ENCODE peak calls at places on chromosomes 1 and 21, in five cellular contexts. H is putamen, I is left cardiac atrium, V is lung microvascular endothelial cell, Q is anterior cingulate cortex. P is an unnamed sample.

GRCh38 chr1:244835276-244836134 is at the start of gene COX20:
- DNase-seq in H (peak; percentile 94), I (peak; percentile 94), V (peak; percentile 97), Q (peak; percentile 91), P (peak; percentile 97)

GRCh38 chr1:184272178-184272866 is 114.5 kb upstream of the C1orf21 start:
- DNase-seq in H (no peak), I (no peak), V (peak; percentile 87), Q (no peak), P (no peak)

GRCh38 chr1:152752225-152752624 is 5.6 kb upstream of the KPRP start:
- DNase-seq in H (no peak), I (no peak), V (no peak), Q (no peak), P (no peak)

GRCh38 chr1:169099561-169099960 is 6.9 kb upstream of the ATP1B1 start:
- DNase-seq in H (no peak), I (no peak), V (no peak), Q (no peak), P (no peak)

GRCh38 chr1:32813941-32814739 is 3.0 kb downstream of the YARS1 start:
- DNase-seq in H (no peak), I (no peak), V (no peak), Q (no peak), P (no peak)

GRCh38 chr1:151773698-151774097 is 10.4 kb upstream of the MRPL9 start:
- DNase-seq in H (peak; percentile 81), I (no peak), V (no peak), Q (no peak), P (no peak)

GRCh38 chr1:150221552-150221951 is 14.4 kb downstream of the ANP32E start:
- DNase-seq in H (no peak), I (no peak), V (peak; percentile 22), Q (no peak), P (no peak)

GRCh38 chr1:148388260-148389026 is 94.7 kb downstream of the PPIAL4G start:
- DNase-seq in H (peak; percentile 93), I (peak; percentile 91), V (peak; percentile 75), Q (peak; percentile 86), P (peak; percentile 97)

GRCh38 chr1:187306671-187307415 is 478.1 kb downstream of the PLA2G4A start:
- DNase-seq in H (no peak), I (no peak), V (no peak), Q (no peak), P (no peak)

GRCh38 chr1:110462964-110463363 is 12.0 kb downstream of the PROK1 start:
- DNase-seq in H (no peak), I (no peak), V (no peak), Q (no peak), P (no peak)

GRCh38 chr1:206854401-206855129 is 10.9 kb upstream of the IL20 start:
- DNase-seq in H (no peak), I (no peak), V (no peak), Q (no peak), P (no peak)

GRCh38 chr21:43025636-43026180 is 49.9 kb downstream of the CBS start:
- DNase-seq in H (no peak), I (no peak), V (peak; percentile 41), Q (no peak), P (no peak)

GRCh38 chr1:111220302-111220890 is 7.1 kb upstream of the CHI3L2 start:
- DNase-seq in H (no peak), I (no peak), V (no peak), Q (no peak), P (no peak)

GRCh38 chr1:14570514-14570913 is 28.0 kb upstream of the KAZN start:
- DNase-seq in H (no peak), I (no peak), V (no peak), Q (no peak), P (no peak)

GRCh38 chr1:57422271-57423134 is 1.4 kb downstream of the DAB1 start:
- DNase-seq in H (no peak), I (peak; percentile 21), V (peak; percentile 13), Q (no peak), P (no peak)